ENCODE peak calls at places on chromosomes 7 and 10, in ten cellular contexts. X is A549; H is ovary; N is CD8-positive, alpha-beta T cell; U is SJCRH30; T is PC-3; B is fibroblast of lung; A is A673; D is neural progenitor cell; O is effector memory CD4-positive, alpha-beta T cell. I is an unnamed sample.
A peak's percentile ranks its signal among the peaks of the same experiment; 100 is the strongest.

GRCh38 chr10:5446390-5446926 is 34.1 kb downstream of the NET1 start:
- DNase-seq in X (peak; percentile 76), H (peak; percentile 97), N (peak; percentile 73), U (peak; percentile 85), T (peak; percentile 83), B (peak; percentile 82), A (peak; percentile 92), D (peak; percentile 97), O (peak; percentile 25), I (peak; percentile 18)

GRCh38 chr10:30374353-30374752 is 25.3 kb upstream of the MTPAP start:
- DNase-seq in X (no peak), H (no peak), N (no peak), U (peak; percentile 20), T (peak; percentile 4), B (no peak), A (peak; percentile 65), D (peak; percentile 81), O (no peak), I (no peak)

GRCh38 chr7:155738652-155739537 is 73.4 kb downstream of the SHH start:
- DNase-seq in X (peak; percentile 29), H (peak; percentile 67), N (peak; percentile 72), U (no peak), T (peak; percentile 74), B (peak; percentile 69), A (peak; percentile 68), D (peak; percentile 68), O (peak; percentile 27), I (peak; percentile 24)

GRCh38 chr10:287814-288213 is 152.6 kb downstream of the ZMYND11 start:
- DNase-seq in X (peak; percentile 45), H (no peak), N (no peak), U (no peak), T (peak; percentile 34), B (peak; percentile 20), A (peak; percentile 16), D (peak; percentile 28), O (no peak), I (no peak)

GRCh38 chr7:20299647-20300312 is 30.9 kb upstream of the ITGB8 start:
- DNase-seq in X (no peak), H (no peak), N (no peak), U (no peak), T (no peak), B (peak; percentile 51), A (no peak), D (no peak), O (no peak), I (no peak)

GRCh38 chr10:58651040-58651439 is 138.4 kb downstream of the BICC1 start:
- DNase-seq in X (no peak), H (peak; percentile 31), N (no peak), U (peak; percentile 82), T (no peak), B (peak; percentile 89), A (peak; percentile 28), D (no peak), O (no peak), I (no peak)

GRCh38 chr7:94303736-94304135 is 91.0 kb upstream of the COL1A2 start:
- DNase-seq in X (no peak), H (peak; percentile 35), N (no peak), U (no peak), T (no peak), B (peak; percentile 82), A (peak; percentile 39), D (no peak), O (no peak), I (no peak)

GRCh38 chr10:89283988-89284475 is 17.8 kb upstream of the IFIT2 start:
- DNase-seq in X (peak; percentile 64), H (peak; percentile 40), N (no peak), U (peak; percentile 66), T (peak; percentile 64), B (peak; percentile 81), A (no peak), D (peak; percentile 21), O (no peak), I (no peak)

GRCh38 chr10:109894516-109894915 is 28.8 kb downstream of the XPNPEP1 start:
- DNase-seq in X (no peak), H (peak; percentile 68), N (no peak), U (no peak), T (no peak), B (peak; percentile 93), A (no peak), D (no peak), O (no peak), I (no peak)

GRCh38 chr10:109892087-109892486 is 31.2 kb downstream of the XPNPEP1 start:
- DNase-seq in X (no peak), H (no peak), N (no peak), U (no peak), T (no peak), B (peak; percentile 70), A (no peak), D (no peak), O (no peak), I (no peak)

GRCh38 chr10:109893371-109893770 is 29.9 kb downstream of the XPNPEP1 start:
- DNase-seq in X (no peak), H (no peak), N (no peak), U (no peak), T (no peak), B (no peak), A (no peak), D (no peak), O (no peak), I (no peak)

GRCh38 chr10:109891105-109891504 is 32.2 kb downstream of the XPNPEP1 start:
- DNase-seq in X (no peak), H (no peak), N (no peak), U (no peak), T (no peak), B (peak; percentile 57), A (no peak), D (no peak), O (no peak), I (no peak)

GRCh38 chr10:109892885-109893284 is 30.4 kb downstream of the XPNPEP1 start:
- DNase-seq in X (no peak), H (no peak), N (no peak), U (no peak), T (no peak), B (peak; percentile 83), A (peak; percentile 15), D (peak; percentile 66), O (no peak), I (no peak)
- H3K4me1 ChIP-seq in X (no peaks in the 10 kb centered on the region), H (peaks cover 22% of the 10 kb centered on the region), N (peaks cover 4% of the 10 kb centered on the region), U (peaks cover under 1% of the 10 kb centered on the region), T (no peaks in the 10 kb centered on the region), B (peaks cover 18% of the 10 kb centered on the region), A (no peaks in the 10 kb centered on the region), D (peaks cover 33% of the 10 kb centered on the region), O (no peaks in the 10 kb centered on the region), I (no peaks in the 10 kb centered on the region)

GRCh38 chr7:16268821-16269768 is 152.2 kb downstream of the CRPPA start:
- DNase-seq in X (no peak), H (no peak), N (no peak), U (peak; percentile 41), T (peak; percentile 81), B (peak; percentile 96), A (no peak), D (no peak), O (no peak), I (no peak)

GRCh38 chr7:16271355-16271754 is 150.0 kb downstream of the CRPPA start:
- DNase-seq in X (no peak), H (no peak), N (no peak), U (no peak), T (no peak), B (no peak), A (no peak), D (no peak), O (no peak), I (no peak)

GRCh38 chr7:16270844-16271243 is 150.5 kb downstream of the CRPPA start:
- DNase-seq in X (no peak), H (no peak), N (no peak), U (no peak), T (no peak), B (no peak), A (no peak), D (no peak), O (no peak), I (no peak)

GRCh38 chr7:16267953-16268820 is 153.2 kb downstream of the CRPPA start:
- DNase-seq in X (no peak), H (no peak), N (no peak), U (no peak), T (no peak), B (no peak), A (no peak), D (no peak), O (no peak), I (no peak)

GRCh38 chr7:16271990-16272665 is 149.2 kb downstream of the CRPPA start:
- DNase-seq in X (no peak), H (no peak), N (no peak), U (no peak), T (peak; percentile 37), B (peak; percentile 69), A (no peak), D (no peak), O (no peak), I (no peak)
- H3K27ac ChIP-seq in X (no peak overlapping the region), H (no peak overlapping the region), N (no peak overlapping the region), U (no peak overlapping the region), T (no peak overlapping the region), B (no peak overlapping the region), A (no peak overlapping the region), D (no peak overlapping the region), O (no peak overlapping the region), I (no peak overlapping the region)

DNA sequence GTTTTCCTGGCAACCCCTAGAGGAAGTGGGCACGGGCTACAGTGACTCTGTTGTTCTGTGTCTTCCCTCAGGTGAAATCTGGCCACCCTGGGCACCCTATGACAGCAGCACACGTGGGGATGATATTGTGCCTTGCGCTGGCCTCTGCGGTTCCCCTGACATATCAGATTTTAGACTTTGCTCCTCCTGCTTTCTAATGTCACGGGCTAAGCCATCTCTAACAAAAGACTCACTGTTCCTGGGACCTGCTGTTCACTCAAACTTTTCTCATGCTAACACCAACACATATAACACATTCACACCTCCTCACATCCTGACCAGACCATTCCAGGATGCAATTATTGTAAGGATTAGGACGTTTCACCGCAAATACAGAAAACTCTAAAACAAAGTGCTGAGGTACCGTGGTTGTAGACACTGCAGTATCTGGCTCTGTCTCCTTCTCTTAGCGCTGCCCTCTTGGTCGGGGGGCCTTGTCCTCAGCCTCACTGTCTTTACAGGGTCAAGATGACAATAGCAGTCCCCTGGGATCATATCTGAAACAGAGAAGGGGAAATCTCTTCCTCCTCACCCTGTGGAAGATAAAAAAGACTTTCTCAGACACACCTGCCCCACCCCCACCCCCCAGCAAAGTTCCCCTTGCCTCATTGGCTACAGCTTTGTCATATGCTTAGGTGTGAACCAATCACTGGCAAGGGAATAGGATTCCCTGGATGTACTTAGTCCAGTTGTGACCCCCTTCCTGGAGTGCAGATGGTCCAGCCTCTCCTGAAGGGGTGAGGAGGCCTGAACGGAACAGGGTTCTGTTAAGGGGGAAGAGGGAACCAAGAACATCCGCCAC is 14.1 kb downstream of the CHN2 start:
- DNase-seq in X (no peak), H (no peak), N (no peak), U (peak; percentile 40), T (no peak), B (no peak), A (no peak), D (no peak), O (no peak), I (no peak)
- H3K4me1 ChIP-seq in X (no peaks in the 10 kb centered on the region), H (no peaks in the 10 kb centered on the region), N (peaks cover 10% of the 10 kb centered on the region), U (no peaks in the 10 kb centered on the region), T (peaks cover 15% of the 10 kb centered on the region), B (no peaks in the 10 kb centered on the region), A (peaks cover 46% of the 10 kb centered on the region), D (no peaks in the 10 kb centered on the region), O (no peaks in the 10 kb centered on the region), I (peaks cover 12% of the 10 kb centered on the region)

GRCh38 chr7:50356945-50357268 is 52.4 kb downstream of the IKZF1 start:
- DNase-seq in X (no peak), H (no peak), N (no peak), U (no peak), T (no peak), B (no peak), A (no peak), D (no peak), O (no peak), I (no peak)

GRCh38 chr7:50358306-50358705 is 53.8 kb downstream of the IKZF1 start:
- DNase-seq in X (no peak), H (no peak), N (no peak), U (no peak), T (no peak), B (no peak), A (no peak), D (no peak), O (no peak), I (no peak)

GRCh38 chr7:50358808-50359207 is 54.3 kb downstream of the IKZF1 start:
- DNase-seq in X (no peak), H (no peak), N (no peak), U (no peak), T (no peak), B (no peak), A (no peak), D (no peak), O (no peak), I (no peak)

GRCh38 chr7:50356212-50356944 is 51.9 kb downstream of the IKZF1 start:
- DNase-seq in X (no peak), H (no peak), N (no peak), U (no peak), T (no peak), B (no peak), A (no peak), D (no peak), O (no peak), I (no peak)

GRCh38 chr7:50357346-50357745 is 52.8 kb downstream of the IKZF1 start:
- DNase-seq in X (no peak), H (no peak), N (no peak), U (no peak), T (no peak), B (no peak), A (no peak), D (no peak), O (no peak), I (no peak)
- H3K27ac ChIP-seq in X (no peak overlapping the region), H (no peak overlapping the region), N (peak overlapping the region; percentile 78), U (no peak overlapping the region), T (no peak overlapping the region), B (no peak overlapping the region), A (no peak overlapping the region), D (no peak overlapping the region), O (peak overlapping the region; percentile 94), I (peak overlapping the region; percentile 45)